ENCODE peak calls at places on chromosomes 6 and 20, in four cellular contexts. One of them, this sample, is unnamed.

GRCh38 chr20:53736757-53737403 is 143.2 kb upstream of the ZNF217 start:
- DNase-seq in kidney epithelial cell: no peak
- DNase-seq in A549: no peak
- DNase-seq in nephron progenitor cell: no peak
- DNase-seq in this sample: no peak

GRCh38 chr6:7328159-7328713 is 15.2 kb upstream of the SSR1 start:
- DNase-seq in A549: no peak
- DNase-seq in nephron progenitor cell: no peak
- DNase-seq in kidney epithelial cell: no peak
- DNase-seq in this sample: no peak

GRCh38 chr6:33727126-33727525 is 15.6 kb upstream of the UQCC2 start:
- DNase-seq in kidney epithelial cell: no peak
- DNase-seq in A549: no peak
- DNase-seq in nephron progenitor cell: no peak
- DNase-seq in this sample: no peak

GRCh38 chr6:39778581-39779270 is 13.4 kb upstream of the DAAM2 start:
- DNase-seq in kidney epithelial cell: no peak
- DNase-seq in A549: no peak
- DNase-seq in nephron progenitor cell: no peak
- DNase-seq in this sample: no peak

GRCh38 chr20:58712823-58713731 is 20.5 kb downstream of the NPEPL1 start:
- DNase-seq in nephron progenitor cell: no peak
- DNase-seq in A549: no peak
- DNase-seq in kidney epithelial cell: no peak
- DNase-seq in this sample: no peak

GRCh38 chr6:128882560-128882959 is 378 bp upstream of the LAMA2 start:
- DNase-seq in nephron progenitor cell: no peak
- DNase-seq in kidney epithelial cell: no peak
- DNase-seq in A549: no peak
- DNase-seq in this sample: no peak

GRCh38 chr6:140581601-140582000 is 1207.2 kb upstream of the CITED2 start:
- DNase-seq in nephron progenitor cell: no peak
- DNase-seq in kidney epithelial cell: no peak
- DNase-seq in A549: no peak
- DNase-seq in this sample: no peak

GRCh38 chr6:15550724-15551123 is 112.1 kb downstream of the DTNBP1 start:
- DNase-seq in nephron progenitor cell: no peak
- DNase-seq in kidney epithelial cell: no peak
- DNase-seq in A549: no peak
- DNase-seq in this sample: no peak

GRCh38 chr6:137493218-137494038 is 766 bp downstream of the OLIG3 start:
- DNase-seq in nephron progenitor cell: peak
- DNase-seq in A549: no peak
- DNase-seq in kidney epithelial cell: no peak
- DNase-seq in this sample: no peak

GRCh38 chr6:51725155-51725554 is 362.3 kb downstream of the PKHD1 start:
- DNase-seq in nephron progenitor cell: no peak
- DNase-seq in A549: no peak
- DNase-seq in kidney epithelial cell: no peak
- DNase-seq in this sample: no peak

GRCh38 chr6:140438346-140438735 is 1063.9 kb upstream of the CITED2 start:
- DNase-seq in kidney epithelial cell: no peak
- DNase-seq in nephron progenitor cell: no peak
- DNase-seq in A549: no peak
- DNase-seq in this sample: no peak

GRCh38 chr6:111804627-111805235 is 68.5 kb downstream of the FYN start:
- DNase-seq in kidney epithelial cell: peak
- DNase-seq in A549: no peak
- DNase-seq in nephron progenitor cell: no peak
- DNase-seq in this sample: no peak

GRCh38 chr6:13053080-13053479 is 275.3 kb downstream of the TBC1D7 start:
- DNase-seq in A549: no peak
- DNase-seq in kidney epithelial cell: no peak
- DNase-seq in nephron progenitor cell: no peak
- DNase-seq in this sample: no peak

GRCh38 chr6:20056350-20056992 is 155.8 kb downstream of the MBOAT1 start:
- DNase-seq in nephron progenitor cell: peak
- DNase-seq in A549: peak
- DNase-seq in kidney epithelial cell: peak
- DNase-seq in this sample: peak

GRCh38 chr20:18971574-18971973 is 158.0 kb downstream of the SCP2D1 start:
- DNase-seq in nephron progenitor cell: no peak
- DNase-seq in kidney epithelial cell: no peak
- DNase-seq in A549: no peak
- DNase-seq in this sample: no peak

GRCh38 chr6:4133941-4134838 is 1.2 kb downstream of the ECI2 start:
- DNase-seq in A549: peak
- DNase-seq in kidney epithelial cell: no peak
- DNase-seq in nephron progenitor cell: peak
- DNase-seq in this sample: no peak

GRCh38 chr6:20909621-20910020 is 375.4 kb downstream of the CDKAL1 start:
- DNase-seq in nephron progenitor cell: no peak
- DNase-seq in kidney epithelial cell: no peak
- DNase-seq in A549: no peak
- DNase-seq in this sample: no peak

GRCh38 chr6:87724994-87725811 is 23.2 kb upstream of the AKIRIN2 start:
- DNase-seq in A549: no peak
- DNase-seq in nephron progenitor cell: no peak
- DNase-seq in kidney epithelial cell: no peak
- DNase-seq in this sample: no peak

GRCh38 chr20:34711813-34712430 is 7.8 kb downstream of the TP53INP2 start:
- DNase-seq in A549: no peak
- DNase-seq in kidney epithelial cell: no peak
- DNase-seq in nephron progenitor cell: no peak
- DNase-seq in this sample: no peak

GRCh38 chr20:16397053-16397452 is 176.2 kb downstream of the KIF16B start:
- DNase-seq in nephron progenitor cell: no peak
- DNase-seq in kidney epithelial cell: no peak
- DNase-seq in A549: no peak
- DNase-seq in this sample: no peak

GRCh38 chr6:19705606-19706005 is 131.6 kb upstream of the ID4 start:
- DNase-seq in nephron progenitor cell: no peak
- DNase-seq in A549: no peak
- DNase-seq in kidney epithelial cell: no peak
- DNase-seq in this sample: no peak

GRCh38 chr6:162856885-162857284 is 129.1 kb downstream of the PACRG start:
- DNase-seq in kidney epithelial cell: peak
- DNase-seq in A549: peak
- DNase-seq in nephron progenitor cell: peak
- DNase-seq in this sample: peak

GRCh38 chr6:108350528-108350927 is 55.7 kb downstream of the AFG1L start:
- DNase-seq in kidney epithelial cell: no peak
- DNase-seq in A549: no peak
- DNase-seq in nephron progenitor cell: no peak
- DNase-seq in this sample: no peak

GRCh38 chr6:28212510-28213212 is 12.4 kb upstream of the ZSCAN9 start:
- DNase-seq in kidney epithelial cell: peak
- DNase-seq in A549: peak
- DNase-seq in nephron progenitor cell: peak
- DNase-seq in this sample: peak

GRCh38 chr6:41672816-41673703 is 34.8 kb downstream of the MDFI start:
- DNase-seq in nephron progenitor cell: no peak
- DNase-seq in A549: no peak
- DNase-seq in kidney epithelial cell: no peak
- DNase-seq in this sample: no peak

GRCh38 chr6:41672016-41672415 is 33.7 kb downstream of the MDFI start:
- DNase-seq in kidney epithelial cell: no peak
- DNase-seq in A549: no peak
- DNase-seq in nephron progenitor cell: no peak
- DNase-seq in this sample: no peak

GRCh38 chr6:41675176-41675767 is 37.0 kb downstream of the MDFI start:
- DNase-seq in A549: no peak
- DNase-seq in nephron progenitor cell: no peak
- DNase-seq in kidney epithelial cell: no peak
- DNase-seq in this sample: no peak

GRCh38 chr6:41674231-41675000 is 36.1 kb downstream of the MDFI start:
- DNase-seq in kidney epithelial cell: no peak
- DNase-seq in A549: no peak
- DNase-seq in nephron progenitor cell: no peak
- DNase-seq in this sample: no peak

GRCh38 chr6:41673704-41674000 is 35.4 kb downstream of the MDFI start:
- DNase-seq in A549: no peak
- DNase-seq in kidney epithelial cell: no peak
- DNase-seq in nephron progenitor cell: no peak
- DNase-seq in this sample: no peak
- TF ChIP-seq CTCF in A549: no peak
- TF ChIP-seq CTCF in kidney epithelial cell: no peak
- TF ChIP-seq CTCF in nephron progenitor cell: no peak
- TF ChIP-seq CTCF in this sample: no peak

GRCh38 chr20:709421-709820 is 33.8 kb upstream of the SCRT2 start:
- DNase-seq in kidney epithelial cell: no peak
- DNase-seq in nephron progenitor cell: no peak
- DNase-seq in A549: no peak
- DNase-seq in this sample: no peak
- TF ChIP-seq CTCF in kidney epithelial cell: no peak
- TF ChIP-seq CTCF in nephron progenitor cell: no peak
- TF ChIP-seq CTCF in A549: no peak
- TF ChIP-seq CTCF in this sample: no peak

GRCh38 chr6:524803-525202 is 132.1 kb downstream of the HUS1B start:
- DNase-seq in nephron progenitor cell: no peak
- DNase-seq in kidney epithelial cell: no peak
- DNase-seq in A549: no peak
- DNase-seq in this sample: no peak
- TF ChIP-seq CTCF in nephron progenitor cell: no peak
- TF ChIP-seq CTCF in kidney epithelial cell: no peak
- TF ChIP-seq CTCF in A549: no peak
- TF ChIP-seq CTCF in this sample: no peak

DNA sequence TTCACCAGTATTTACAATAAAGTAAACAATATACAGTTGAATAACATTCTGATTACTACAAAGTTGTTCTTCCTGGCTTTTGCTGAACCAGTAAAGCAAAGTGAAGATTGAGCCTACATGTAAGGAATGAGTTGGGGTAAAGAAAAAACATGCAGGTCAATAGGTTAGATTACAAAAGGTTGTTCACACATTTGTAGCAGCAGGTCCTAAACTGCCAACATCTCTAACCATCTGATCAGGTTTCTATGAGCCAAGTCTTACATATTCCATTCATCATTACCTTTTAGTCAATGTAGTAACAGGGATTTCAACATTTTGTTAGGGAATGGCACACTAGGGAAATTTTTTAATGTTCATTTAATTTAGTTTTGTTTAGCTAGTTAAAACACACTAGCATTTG is 9.3 kb upstream of the CALHM6 start:
- DNase-seq in A549: no peak
- DNase-seq in nephron progenitor cell: no peak
- DNase-seq in kidney epithelial cell: no peak
- DNase-seq in this sample: no peak
- TF ChIP-seq CTCF in A549: no peak
- TF ChIP-seq CTCF in nephron progenitor cell: no peak
- TF ChIP-seq CTCF in kidney epithelial cell: no peak
- TF ChIP-seq CTCF in this sample: no peak

GRCh38 chr6:16759646-16760535 is 1.4 kb downstream of the ATXN1 start:
- DNase-seq in nephron progenitor cell: peak
- DNase-seq in A549: peak
- DNase-seq in kidney epithelial cell: no peak
- DNase-seq in this sample: peak

GRCh38 chr6:16762265-16762546 is 946 bp upstream of the ATXN1 start:
- DNase-seq in A549: peak
- DNase-seq in kidney epithelial cell: no peak
- DNase-seq in nephron progenitor cell: no peak
- DNase-seq in this sample: no peak

GRCh38 chr6:16761469-16762264 is 407 bp upstream of the ATXN1 start:
- DNase-seq in A549: peak
- DNase-seq in nephron progenitor cell: peak
- DNase-seq in kidney epithelial cell: no peak
- DNase-seq in this sample: peak

GRCh38 chr6:16759181-16759645 is 2.0 kb downstream of the ATXN1 start:
- DNase-seq in kidney epithelial cell: no peak
- DNase-seq in A549: no peak
- DNase-seq in nephron progenitor cell: no peak
- DNase-seq in this sample: no peak

DNA sequence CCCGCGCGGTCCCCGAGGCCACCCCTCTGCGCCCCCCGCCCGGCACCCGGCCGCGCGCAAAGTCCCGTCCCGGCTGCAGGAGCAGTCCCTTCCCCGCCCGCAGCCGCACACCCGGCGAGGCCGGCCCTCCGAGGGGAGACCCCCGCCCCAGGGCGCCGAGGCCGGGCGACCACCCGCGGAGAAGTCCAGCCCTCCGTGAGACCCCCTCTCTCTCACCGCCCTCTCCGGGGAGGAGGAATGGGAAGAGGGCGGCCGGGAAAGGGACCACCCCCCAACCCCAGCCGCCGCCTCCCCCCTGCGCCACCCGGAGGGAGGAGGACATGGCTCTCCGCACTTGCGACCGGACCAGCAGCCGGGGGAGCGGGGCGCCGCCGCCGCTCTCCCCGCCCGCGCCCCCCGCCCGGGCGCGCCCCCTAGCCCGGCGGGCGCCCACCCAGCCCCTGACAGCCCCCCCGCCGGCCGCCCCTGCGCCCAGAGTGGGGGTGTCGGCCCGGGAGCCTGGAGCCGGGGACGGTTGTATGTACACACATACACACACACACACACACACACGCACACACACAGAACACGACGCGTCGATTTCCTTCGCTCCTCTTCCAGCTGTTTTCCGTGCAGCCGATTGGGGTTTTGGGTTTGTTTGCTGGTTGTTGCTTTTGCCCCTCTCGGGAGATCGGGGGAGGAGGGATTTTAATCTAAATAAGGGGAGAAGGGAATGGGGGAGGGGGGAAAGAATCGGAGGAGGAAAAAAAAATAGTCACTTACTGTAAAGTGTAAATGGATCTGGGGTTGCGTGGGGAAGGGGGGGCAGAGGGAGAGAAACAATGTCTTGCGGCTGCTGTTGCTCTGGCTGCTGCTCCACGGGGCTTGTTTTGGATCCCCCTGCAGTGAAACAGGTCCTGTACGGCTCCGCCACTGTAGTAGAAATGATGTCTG is at the start of gene ATXN1:
- DNase-seq in nephron progenitor cell: peak
- DNase-seq in A549: peak
- DNase-seq in kidney epithelial cell: no peak
- DNase-seq in this sample: peak
- TF ChIP-seq CTCF in nephron progenitor cell: no peak
- TF ChIP-seq CTCF in A549: no peak
- TF ChIP-seq CTCF in kidney epithelial cell: no peak
- TF ChIP-seq CTCF in this sample: no peak

GRCh38 chr6:158143700-158144099 is 24.4 kb downstream of the SERAC1 start:
- DNase-seq in A549: peak
- DNase-seq in kidney epithelial cell: no peak
- DNase-seq in nephron progenitor cell: no peak
- DNase-seq in this sample: no peak
- TF ChIP-seq CTCF in A549: peak
- TF ChIP-seq CTCF in kidney epithelial cell: peak
- TF ChIP-seq CTCF in nephron progenitor cell: peak
- TF ChIP-seq CTCF in this sample: no peak

GRCh38 chr20:2756056-2756611 is 44.3 kb downstream of the CPXM1 start:
- DNase-seq in nephron progenitor cell: peak
- DNase-seq in A549: no peak
- DNase-seq in kidney epithelial cell: no peak
- DNase-seq in this sample: peak
- TF ChIP-seq CTCF in nephron progenitor cell: peak
- TF ChIP-seq CTCF in A549: peak
- TF ChIP-seq CTCF in kidney epithelial cell: peak
- TF ChIP-seq CTCF in this sample: peak

This sample was measured in neural crest cell.